ENCODE peak calls at places on chromosomes 11 and 22, in six cellular contexts. T is GM12878, J is K562, D is A549, I is SK-N-SH, L is HCT116. Z is an unnamed sample.

GRCh38 chr22:44802071-44802700 is 49.8 kb downstream of the ARHGAP8 start:
- DNase-seq in D (no peak), L (no peak), T (no peak), I (no peak), J (peak), Z (no peak)

GRCh38 chr11:130269544-130269943 is 45.2 kb downstream of the ZBTB44 start:
- DNase-seq in D (no peak), I (no peak), L (no peak), J (no peak), T (peak), Z (no peak)

GRCh38 chr11:33734441-33735165 is 1.6 kb downstream of the CD59 start:
- DNase-seq in L (no peak), T (no peak), I (no peak), J (no peak), D (no peak), Z (peak)

GRCh38 chr22:47328550-47329243 is 566.2 kb downstream of the TBC1D22A start:
- DNase-seq in D (peak), J (peak), I (peak), T (no peak), L (peak), Z (peak)

GRCh38 chr22:28012811-28013460 is 93.9 kb upstream of the PITPNB start:
- DNase-seq in D (no peak), T (no peak), L (no peak), I (no peak), J (no peak), Z (no peak)

GRCh38 chr11:798093-798713 is at the start of gene SLC25A22:
- DNase-seq in T (no peak), D (peak), I (peak), L (no peak), J (peak), Z (peak)

GRCh38 chr22:42343136-42343484 is 72.7 kb upstream of the TCF20 start:
- DNase-seq in D (peak), L (no peak), T (no peak), J (no peak), I (no peak), Z (no peak)

GRCh38 chr22:37230673-37231405 is 13.2 kb downstream of the RAC2 start:
- DNase-seq in J (no peak), D (no peak), L (no peak), I (no peak), T (peak), Z (no peak)

GRCh38 chr11:78432956-78433355 is 15.3 kb upstream of the GAB2 start:
- DNase-seq in D (no peak), L (no peak), T (no peak), J (no peak), I (peak), Z (no peak)

GRCh38 chr11:129910360-129910759 is 15.0 kb upstream of the NFRKB start:
- DNase-seq in L (no peak), J (no peak), T (no peak), I (no peak), D (no peak), Z (no peak)

GRCh38 chr11:115548878-115549528 is 44.8 kb upstream of the CADM1 start:
- DNase-seq in T (no peak), I (no peak), L (no peak), D (peak), J (no peak), Z (no peak)

GRCh38 chr11:64713031-64713780 is 9.8 kb downstream of the NRXN2 start:
- DNase-seq in D (peak), L (no peak), T (no peak), I (no peak), J (peak), Z (peak)

GRCh38 chr11:13318498-13319295 is 41.1 kb downstream of the BMAL1 start:
- DNase-seq in D (no peak), T (no peak), J (no peak), L (no peak), I (no peak), Z (no peak)

GRCh38 chr11:13316528-13316961 is 39.0 kb downstream of the BMAL1 start:
- DNase-seq in T (no peak), D (no peak), L (no peak), J (no peak), I (no peak), Z (no peak)

GRCh38 chr11:13315517-13316432 is 38.2 kb downstream of the BMAL1 start:
- DNase-seq in L (no peak), T (no peak), I (no peak), D (no peak), J (no peak), Z (no peak)

GRCh38 chr11:13314676-13315394 is 37.2 kb downstream of the BMAL1 start:
- DNase-seq in I (no peak), T (no peak), L (no peak), J (no peak), D (no peak), Z (no peak)

DNA sequence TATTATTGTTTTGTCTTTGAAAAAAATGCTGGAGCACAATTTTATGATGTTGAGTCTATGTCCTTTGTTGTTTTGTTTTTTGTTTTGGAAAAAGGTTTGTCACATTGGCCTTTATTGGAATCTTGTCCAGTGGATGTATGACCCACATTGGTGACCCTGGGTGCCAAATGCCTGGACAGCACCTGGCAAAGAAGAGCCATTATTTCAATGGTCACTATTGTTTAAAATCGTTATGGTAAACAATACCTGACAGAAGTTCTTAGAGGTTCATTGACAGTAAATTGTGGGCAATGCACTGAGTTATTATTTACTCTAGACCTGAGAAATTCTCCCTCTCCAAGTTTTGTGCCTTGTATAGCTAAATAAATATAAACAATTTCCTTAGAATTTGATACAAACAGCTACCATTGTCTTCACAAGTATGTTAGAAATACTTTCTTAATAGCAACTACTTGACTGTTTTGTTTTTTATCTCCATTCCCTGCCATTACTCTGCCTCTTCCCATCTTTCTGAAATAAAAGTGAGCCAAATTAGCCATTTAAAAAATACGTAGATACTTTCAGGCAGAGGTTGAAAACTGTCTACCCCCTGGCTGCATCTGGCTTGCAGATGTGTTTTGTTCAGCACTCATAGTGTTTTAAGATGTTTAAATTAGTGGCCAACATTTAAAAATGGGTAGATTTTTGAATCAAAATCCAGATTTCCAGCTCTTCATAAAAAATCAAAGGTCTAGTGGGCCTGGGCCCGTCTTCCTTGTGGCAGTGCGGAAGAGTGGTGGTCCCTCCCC is 39.9 kb downstream of the BMAL1 start:
- DNase-seq in T (no peak), J (no peak), I (peak), L (no peak), D (no peak), Z (no peak)
- TF ChIP-seq MAX in T (no peak), J (no peak), I (no peak), L (no peak), D (no peak), Z (no peak)

GRCh38 chr11:31764766-31765165 is 46.4 kb downstream of the PAX6 start:
- DNase-seq in I (no peak), J (no peak), L (no peak), T (no peak), D (no peak), Z (no peak)
- H3K27ac ChIP-seq in I (no peak), J (no peak), L (no peak), T (no peak), D (no peak), Z (no peak)

DNA sequence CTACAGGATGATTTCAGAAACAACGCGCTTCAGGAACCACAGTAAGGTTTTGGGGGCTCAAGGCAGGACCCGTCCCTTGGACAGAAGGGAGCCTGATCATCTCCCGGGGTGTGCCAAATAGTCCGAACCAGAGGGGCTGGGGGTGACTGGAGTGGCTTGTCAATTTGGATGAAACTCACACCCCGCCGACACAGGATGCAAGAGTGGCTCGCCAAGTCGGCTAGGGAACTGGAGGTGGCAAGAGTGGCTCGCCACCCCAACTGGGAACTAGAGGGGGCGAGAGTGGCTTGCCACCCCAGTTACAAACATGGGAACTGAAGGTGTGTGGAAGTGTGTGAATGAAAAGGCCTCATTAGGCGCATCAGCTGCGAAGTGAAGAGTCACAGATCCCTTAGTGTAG is 26.5 kb upstream of the CPT1A start:
- DNase-seq in T (no peak), I (no peak), J (no peak), L (no peak), D (no peak), Z (no peak)
- TF ChIP-seq MAX in T (no peak), I (no peak), J (no peak), L (no peak), D (no peak), Z (no peak)

DNA sequence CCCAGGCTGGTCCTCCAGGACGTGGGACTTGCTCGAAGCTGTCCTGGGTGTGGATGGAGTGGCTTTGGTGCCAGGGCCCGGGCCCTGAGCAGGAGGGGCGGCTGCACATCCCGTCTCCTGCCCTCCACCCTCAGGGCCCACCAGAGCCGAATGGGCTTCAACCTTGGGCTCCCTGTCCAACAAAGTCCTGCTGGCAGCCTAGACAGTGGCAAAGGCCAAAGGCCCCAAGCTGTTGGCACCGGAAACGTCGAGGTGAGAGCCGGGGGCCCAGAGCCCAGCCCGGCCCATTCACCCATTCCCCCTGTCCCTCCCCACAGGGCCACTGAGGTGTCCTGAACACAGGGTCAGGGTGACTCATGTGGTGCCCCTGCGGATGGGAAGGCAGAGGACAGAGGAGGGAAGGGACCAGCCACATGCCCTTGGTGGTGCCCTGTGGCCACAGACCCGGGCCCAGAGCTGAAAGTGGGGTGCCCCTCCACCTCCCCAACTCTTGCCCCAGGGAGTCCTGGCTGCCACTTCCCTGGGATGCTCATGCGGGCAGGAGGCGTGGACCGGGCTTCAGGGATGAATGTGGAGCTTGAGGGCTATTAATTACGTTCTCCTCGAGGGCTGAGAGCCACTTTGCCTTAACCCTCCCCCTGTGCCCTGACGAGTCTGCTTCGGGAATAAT is 9.1 kb downstream of the TSPAN32 start:
- DNase-seq in I (no peak), T (no peak), D (no peak), L (no peak), J (no peak), Z (no peak)
- H3K27ac ChIP-seq in I (no peak), T (no peak), D (no peak), L (no peak), J (no peak), Z (no peak)

DNA sequence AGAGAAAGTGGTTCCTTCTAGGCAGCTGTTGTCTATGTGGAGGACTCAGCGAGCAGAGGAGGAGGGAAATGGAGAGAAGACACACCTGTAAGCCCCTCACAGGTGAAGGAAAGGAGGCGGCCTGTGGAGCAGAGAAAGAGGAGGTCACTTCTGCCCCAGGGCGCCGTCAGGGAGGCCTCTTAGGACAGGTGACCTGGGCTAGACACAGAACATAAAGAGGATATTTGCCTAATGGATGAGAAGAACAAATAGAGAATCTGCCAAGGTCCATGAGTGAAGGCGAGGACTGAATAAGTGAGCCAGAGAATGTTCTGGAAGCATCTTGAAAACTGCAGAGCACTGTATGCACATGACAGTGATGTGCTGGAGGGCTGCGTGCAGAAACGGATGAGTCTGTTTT is 2.2 kb upstream of the SCUBE1 start:
- DNase-seq in T (no peak), L (no peak), I (no peak), D (no peak), J (no peak), Z (no peak)
- TF ChIP-seq MAX in T (no peak), L (no peak), I (no peak), D (no peak), J (no peak), Z (no peak)

GRCh38 chr11:72635931-72636330 is 38.3 kb downstream of the PDE2A start:
- DNase-seq in J (no peak), L (no peak), D (no peak), T (no peak), I (no peak), Z (no peak)
- H3K27ac ChIP-seq in J (no peak), L (no peak), D (no peak), T (no peak), I (no peak), Z (no peak)

Z was measured in endothelial cell of umbilical vein.